ENCODE peak calls at places on chromosome 22, in seven cellular contexts. X, L, N, K, O, J and G are unnamed samples.
A peak's percentile ranks its signal among the peaks of the same experiment; 100 is the strongest.

GRCh38 chr22:27408068-27408467 is 393.5 kb downstream of the MN1 start:
- DNase-seq in J (no peak), K (no peak), X (no peak), N (no peak), O (no peak), L (no peak), G (no peak)

GRCh38 chr22:42326786-42327185 is 56.3 kb upstream of the TCF20 start:
- DNase-seq in O (no peak), X (no peak), J (no peak), K (no peak), N (no peak), L (no peak), G (no peak)

GRCh38 chr22:39253427-39254070 is 8.8 kb upstream of the PDGFB start:
- DNase-seq in J (no peak), L (no peak), N (no peak), X (peak; percentile 70), O (no peak), K (no peak), G (no peak)

GRCh38 chr22:43088979-43089717 is at the start of gene TTLL1:
- DNase-seq in J (peak; percentile 89), N (peak; percentile 82), L (peak; percentile 95), K (peak; percentile 27), O (peak; percentile 95), X (peak; percentile 91), G (peak; percentile 97)

GRCh38 chr22:49760630-49761571 is 66.8 kb downstream of the BRD1 start:
- DNase-seq in J (no peak), X (no peak), L (peak; percentile 5), O (no peak), N (no peak), K (peak; percentile 64), G (peak; percentile 28)

GRCh38 chr22:33447733-33448132 is 389.6 kb upstream of the SYN3 start:
- DNase-seq in J (no peak), N (no peak), O (no peak), X (no peak), K (no peak), L (no peak), G (no peak)

GRCh38 chr22:42972592-42973535 is 42.1 kb downstream of the PACSIN2 start:
- DNase-seq in N (no peak), K (no peak), J (no peak), O (no peak), X (no peak), L (no peak), G (no peak)

GRCh38 chr22:48488149-48488551 is 1339.5 kb downstream of the BRD1 start:
- DNase-seq in K (no peak), L (no peak), J (peak; percentile 23), N (no peak), O (no peak), X (no peak), G (no peak)

GRCh38 chr22:50307891-50308596 is 598 bp upstream of the PLXNB2 start:
- DNase-seq in J (no peak), N (no peak), L (no peak), X (no peak), K (no peak), O (no peak), G (no peak)

GRCh38 chr22:42561856-42562255 is 8.1 kb downstream of the SERHL2 start:
- DNase-seq in X (no peak), J (peak; percentile 55), L (no peak), O (no peak), K (no peak), N (no peak), G (no peak)

GRCh38 chr22:49847751-49848689 is 5.6 kb upstream of the ZBED4 start:
- DNase-seq in O (peak; percentile 61), L (no peak), X (no peak), J (peak; percentile 75), N (no peak), K (no peak), G (no peak)

GRCh38 chr22:24433868-24434471 is 6.6 kb downstream of the ADORA2A start:
- DNase-seq in X (peak; percentile 18), K (peak; percentile 90), N (no peak), L (peak; percentile 65), J (peak; percentile 18), O (no peak), G (peak; percentile 69)

GRCh38 chr22:32801436-32802290 is at the start of gene TIMP3:
- DNase-seq in K (no peak), X (peak; percentile 31), J (peak; percentile 95), N (no peak), O (peak; percentile 89), L (no peak), G (no peak)

GRCh38 chr22:33875316-33875715 is 45.0 kb downstream of the LARGE1 start:
- DNase-seq in N (no peak), X (no peak), K (no peak), J (no peak), O (no peak), L (no peak), G (no peak)

GRCh38 chr22:24542641-24543040 is 12.3 kb downstream of the GUCD1 start:
- DNase-seq in J (no peak), N (no peak), L (no peak), X (no peak), K (no peak), O (no peak), G (no peak)

GRCh38 chr22:42918500-42918899 is 61.4 kb upstream of the ARFGAP3 start:
- DNase-seq in J (no peak), O (no peak), K (no peak), L (no peak), X (no peak), N (no peak), G (no peak)

GRCh38 chr22:48103126-48103875 is 1340.9 kb downstream of the TBC1D22A start:
- DNase-seq in K (no peak), O (peak; percentile 27), N (no peak), J (no peak), X (no peak), L (no peak), G (no peak)

GRCh38 chr22:23246982-23247766 is 66.9 kb downstream of the BCR start:
- DNase-seq in X (no peak), O (no peak), L (no peak), N (peak; percentile 70), J (no peak), K (no peak), G (no peak)

GRCh38 chr22:23245799-23246136 is 65.5 kb downstream of the BCR start:
- DNase-seq in X (no peak), J (no peak), N (no peak), O (no peak), L (no peak), K (no peak), G (no peak)

GRCh38 chr22:23244690-23245044 is 64.4 kb downstream of the BCR start:
- DNase-seq in N (no peak), J (no peak), L (no peak), O (no peak), X (no peak), K (no peak), G (no peak)

GRCh38 chr22:23243859-23244689 is 63.8 kb downstream of the BCR start:
- DNase-seq in L (no peak), X (no peak), K (no peak), O (no peak), N (no peak), J (no peak), G (no peak)

GRCh38 chr22:23245045-23245798 is 64.9 kb downstream of the BCR start:
- DNase-seq in K (no peak), J (no peak), L (no peak), N (no peak), X (no peak), O (no peak), G (no peak)
- TF ChIP-seq TAF1 in K (no peak), J (no peak), L (no peak), N (no peak), X (no peak), O (no peak), G (no peak)

GRCh38 chr22:45775569-45776312 is 104.1 kb downstream of the ATXN10 start:
- DNase-seq in J (no peak), L (no peak), N (no peak), K (peak; percentile 72), O (no peak), X (no peak), G (no peak)
- TF ChIP-seq TAF1 in J (no peak), L (no peak), N (no peak), K (no peak), O (no peak), X (no peak), G (no peak)

GRCh38 chr22:30601464-30601863 is 5.5 kb upstream of the TCN2 start:
- DNase-seq in K (no peak), J (no peak), O (no peak), L (no peak), N (no peak), X (no peak), G (no peak)

GRCh38 chr22:30604723-30605122 is 2.3 kb upstream of the TCN2 start:
- DNase-seq in K (no peak), X (no peak), O (no peak), L (no peak), J (no peak), N (no peak), G (no peak)

GRCh38 chr22:30598986-30599385 is 7.3 kb upstream of the PES1 start:
- DNase-seq in L (no peak), O (no peak), K (no peak), J (no peak), N (no peak), X (no peak), G (no peak)

GRCh38 chr22:30600925-30601324 is 6.0 kb upstream of the TCN2 start:
- DNase-seq in X (no peak), N (no peak), J (no peak), L (no peak), K (no peak), O (no peak), G (no peak)

GRCh38 chr22:30602049-30602448 is 4.9 kb upstream of the TCN2 start:
- DNase-seq in X (peak; percentile 45), N (peak; percentile 47), K (no peak), L (no peak), J (no peak), O (no peak), G (no peak)
- TF ChIP-seq TAF1 in X (no peak), N (no peak), K (no peak), L (no peak), J (no peak), O (no peak), G (no peak)

DNA sequence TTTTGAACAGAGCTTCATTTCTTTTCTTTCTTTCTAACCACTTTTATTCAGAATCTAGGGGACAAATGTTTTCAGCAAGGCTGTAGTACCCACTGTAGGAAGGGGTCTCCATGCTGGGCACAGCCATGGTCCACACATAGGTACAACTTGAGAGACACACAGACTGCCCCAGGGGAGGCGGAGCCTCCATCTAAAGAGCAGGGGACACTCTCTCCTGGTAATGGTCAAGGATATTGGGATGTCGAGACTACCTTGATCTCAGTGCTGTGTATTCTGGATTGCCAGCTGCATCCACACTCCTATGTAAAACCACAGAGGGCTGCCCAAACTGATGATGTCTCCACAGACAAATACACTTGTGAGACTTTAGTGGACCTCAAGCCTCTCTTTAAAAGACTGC is 2.9 kb upstream of the APOL3 start:
- DNase-seq in N (no peak), O (no peak), X (no peak), L (no peak), K (no peak), J (no peak), G (no peak)
- TF ChIP-seq TAF1 in N (no peak), O (no peak), X (no peak), L (no peak), K (no peak), J (no peak), G (no peak)

GRCh38 chr22:19872779-19873137 is 18.1 kb upstream of the GNB1L start:
- DNase-seq in O (peak; percentile 51), L (no peak), X (no peak), N (no peak), J (no peak), K (no peak), G (no peak)
- TF ChIP-seq TAF1 in O (no peak), L (no peak), X (no peak), N (no peak), J (no peak), K (no peak), G (no peak)